ENCODE peak calls at places on chromosomes 1 and 21, in six cellular contexts. I is H9, J is neuronal stem cell, A is IMR-90, R is H1, W is trophoblast cell. Y is an unnamed sample.

GRCh38 chr21:42460391-42461184 is 35.4 kb downstream of the RSPH1 start:
- DNase-seq in I (peak), J (no peak), A (no peak), R (no peak), W (peak), Y (no peak)

GRCh38 chr1:43348809-43349593 is 9.8 kb upstream of the CDC20 start:
- DNase-seq in I (peak), J (peak), A (no peak), R (peak), W (peak), Y (peak)

GRCh38 chr1:110292327-110292741 is 46.8 kb upstream of the RBM15 start:
- DNase-seq in I (no peak), J (no peak), A (peak), R (no peak), W (no peak), Y (peak)

GRCh38 chr1:7250826-7251800 is 465.9 kb downstream of the CAMTA1 start:
- DNase-seq in I (no peak), J (no peak), A (no peak), R (no peak), W (no peak), Y (no peak)

GRCh38 chr1:203089651-203090045 is 3.8 kb upstream of the MYOG start:
- DNase-seq in I (peak), J (no peak), A (no peak), R (peak), W (no peak), Y (no peak)

GRCh38 chr1:54998677-54999076 is at the start of gene BSND:
- DNase-seq in I (no peak), J (no peak), A (no peak), R (no peak), W (no peak), Y (no peak)

GRCh38 chr1:221230605-221231004 is 351.4 kb downstream of the HLX start:
- DNase-seq in I (no peak), J (no peak), A (peak), R (no peak), W (no peak), Y (peak)

GRCh38 chr1:204344665-204345064 is 15.1 kb downstream of the PLEKHA6 start:
- DNase-seq in I (no peak), J (no peak), A (no peak), R (no peak), W (no peak), Y (no peak)

GRCh38 chr1:70333245-70333644 is 21.3 kb downstream of the ANKRD13C start:
- DNase-seq in I (no peak), J (no peak), A (no peak), R (no peak), W (no peak), Y (no peak)

GRCh38 chr1:64263335-64263734 is 59.9 kb downstream of the UBE2U start:
- DNase-seq in I (no peak), J (no peak), A (no peak), R (no peak), W (no peak), Y (no peak)

GRCh38 chr1:194447635-194448034 is 1261.2 kb upstream of the B3GALT2 start:
- DNase-seq in I (no peak), J (no peak), A (peak), R (no peak), W (no peak), Y (no peak)

GRCh38 chr21:42039470-42039901 is 29.3 kb upstream of the ZBTB21 start:
- DNase-seq in I (no peak), J (no peak), A (peak), R (no peak), W (peak), Y (peak)

GRCh38 chr1:156052862-156053769 is 482 bp downstream of the UBQLN4 start:
- DNase-seq in I (peak), J (peak), A (peak), R (peak), W (peak), Y (peak)

GRCh38 chr1:156870734-156871133 is 10.1 kb downstream of the NTRK1 start:
- DNase-seq in I (no peak), J (no peak), A (peak), R (no peak), W (no peak), Y (peak)

GRCh38 chr1:58047265-58047858 is 499.2 kb downstream of the OMA1 start:
- DNase-seq in I (no peak), J (no peak), A (no peak), R (peak), W (peak), Y (peak)

GRCh38 chr1:38578444-38578951 is 281.1 kb downstream of the RRAGC start:
- DNase-seq in I (peak), J (no peak), A (no peak), R (peak), W (no peak), Y (no peak)

GRCh38 chr1:118008011-118008410 is 78.5 kb downstream of the WDR3 start:
- DNase-seq in I (no peak), J (no peak), A (no peak), R (no peak), W (no peak), Y (no peak)

GRCh38 chr1:236751935-236752334 is 43.2 kb upstream of the MTR start:
- DNase-seq in I (no peak), J (no peak), A (no peak), R (no peak), W (no peak), Y (no peak)

GRCh38 chr1:11802973-11803885 is 2.5 kb downstream of the MTHFR start:
- DNase-seq in I (peak), J (peak), A (peak), R (peak), W (peak), Y (peak)

GRCh38 chr1:198627436-198628063 is 11.3 kb upstream of the PTPRC start:
- DNase-seq in I (no peak), J (no peak), A (no peak), R (no peak), W (no peak), Y (no peak)

GRCh38 chr21:45551316-45551715 is 9.1 kb upstream of the SLC19A1 start:
- DNase-seq in I (no peak), J (no peak), A (peak), R (no peak), W (peak), Y (peak)

GRCh38 chr1:180542530-180543171 is 16.1 kb upstream of the OVAAL start:
- DNase-seq in I (no peak), J (no peak), A (peak), R (no peak), W (no peak), Y (no peak)

GRCh38 chr21:45471229-45472052 is 66.5 kb downstream of the COL18A1 start:
- DNase-seq in I (no peak), J (no peak), A (peak), R (no peak), W (peak), Y (peak)

GRCh38 chr1:211632117-211632807 is 43.2 kb downstream of the NEK2 start:
- DNase-seq in I (no peak), J (no peak), A (no peak), R (no peak), W (no peak), Y (no peak)

GRCh38 chr1:93111065-93111464 is 32.0 kb downstream of the MTF2 start:
- DNase-seq in I (no peak), J (no peak), A (no peak), R (no peak), W (no peak), Y (no peak)

GRCh38 chr1:214416417-214417212 is 134.8 kb downstream of the PTPN14 start:
- DNase-seq in I (no peak), J (no peak), A (peak), R (no peak), W (no peak), Y (peak)

GRCh38 chr1:10935241-10935640 is 77.2 kb upstream of the TARDBP start:
- DNase-seq in I (no peak), J (no peak), A (no peak), R (no peak), W (peak), Y (no peak)

GRCh38 chr1:232767381-232768074 is 37.7 kb upstream of the MAP10 start:
- DNase-seq in I (no peak), J (no peak), A (peak), R (no peak), W (peak), Y (peak)

GRCh38 chr1:155002479-155003226 is at the start of gene ZBTB7B:
- DNase-seq in I (peak), J (no peak), A (no peak), R (no peak), W (peak), Y (peak)

GRCh38 chr1:49163041-49163440 is 386.4 kb upstream of the BEND5 start:
- DNase-seq in I (no peak), J (no peak), A (no peak), R (no peak), W (no peak), Y (no peak)

GRCh38 chr1:40140211-40140709 is 20.9 kb upstream of the RLF start:
- DNase-seq in I (no peak), J (no peak), A (peak), R (no peak), W (peak), Y (peak)

GRCh38 chr1:228968841-228969606 is 233.7 kb downstream of the RHOU start:
- DNase-seq in I (no peak), J (peak), A (no peak), R (no peak), W (no peak), Y (no peak)

GRCh38 chr1:35001743-35002142 is 16.6 kb upstream of the TMEM35B start:
- DNase-seq in I (no peak), J (no peak), A (peak), R (no peak), W (peak), Y (no peak)

GRCh38 chr21:38170283-38170682 is 86.5 kb upstream of the KCNJ15 start:
- DNase-seq in I (peak), J (no peak), A (peak), R (peak), W (peak), Y (peak)

GRCh38 chr1:199490804-199491527 is 536.5 kb upstream of the NR5A2 start:
- DNase-seq in I (no peak), J (no peak), A (peak), R (no peak), W (no peak), Y (no peak)

GRCh38 chr1:113763651-113764050 is 4.4 kb upstream of the PHTF1 start:
- DNase-seq in I (no peak), J (no peak), A (no peak), R (no peak), W (no peak), Y (no peak)

GRCh38 chr1:175471039-175471800 is 272.2 kb downstream of the TNR start:
- DNase-seq in I (no peak), J (no peak), A (no peak), R (no peak), W (peak), Y (peak)

GRCh38 chr1:158124034-158124433 is 56.7 kb upstream of the CD1D start:
- DNase-seq in I (no peak), J (no peak), A (peak), R (no peak), W (no peak), Y (no peak)

DNA sequence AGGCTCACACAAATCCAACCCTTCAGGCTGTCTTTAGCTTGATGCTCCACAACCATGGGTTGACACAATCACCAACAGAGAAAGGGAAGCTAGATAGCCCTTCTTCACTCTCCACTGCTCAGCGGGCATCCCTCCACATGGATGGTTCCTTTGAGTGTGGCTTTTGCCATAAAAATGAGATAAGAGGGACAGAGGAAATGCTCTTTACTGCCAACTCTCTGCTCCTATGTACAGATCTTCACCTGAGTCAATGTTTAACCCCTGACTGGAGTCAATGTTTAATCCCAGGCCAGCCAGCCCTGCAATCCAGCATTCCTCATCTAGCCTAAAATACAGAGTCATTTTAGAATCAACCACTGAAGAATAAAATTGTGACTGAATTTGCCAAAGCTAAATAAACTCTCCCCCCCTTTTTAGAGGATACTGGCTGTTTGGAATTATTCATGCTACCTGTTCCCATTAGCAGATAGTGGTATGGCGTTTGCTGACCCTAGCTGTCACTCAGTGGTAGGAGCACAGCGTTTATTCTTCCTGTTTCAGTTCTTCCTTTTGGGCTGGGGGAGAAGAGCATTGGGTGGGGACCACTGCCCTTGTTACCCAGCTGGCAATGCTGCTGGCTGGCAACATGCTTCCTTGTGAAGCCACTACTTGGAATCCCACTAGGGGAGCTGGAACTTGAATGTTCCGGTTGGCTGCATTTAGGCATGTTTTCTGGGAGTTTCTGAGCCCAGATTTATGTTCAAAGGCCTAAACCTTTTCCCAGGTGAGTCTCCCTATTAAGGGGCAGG is 5.2 kb upstream of the PIGR start:
- DNase-seq in I (no peak), J (no peak), A (no peak), R (no peak), W (no peak), Y (no peak)
- H4K91ac ChIP-seq in I (no peak), J (no peak), A (no peak), R (no peak), W (no peak), Y (no peak)

GRCh38 chr21:25507522-25507921 is 99.8 kb downstream of the MRPL39 start:
- DNase-seq in I (no peak), J (no peak), A (peak), R (no peak), W (no peak), Y (no peak)

GRCh38 chr21:25508364-25508763 is 98.9 kb downstream of the MRPL39 start:
- DNase-seq in I (no peak), J (no peak), A (peak), R (no peak), W (no peak), Y (no peak)

GRCh38 chr21:25503981-25504380 is 103.3 kb downstream of the MRPL39 start:
- DNase-seq in I (no peak), J (no peak), A (no peak), R (no peak), W (no peak), Y (no peak)

GRCh38 chr21:25506268-25506667 is 101.0 kb downstream of the MRPL39 start:
- DNase-seq in I (no peak), J (no peak), A (no peak), R (no peak), W (no peak), Y (no peak)

DNA sequence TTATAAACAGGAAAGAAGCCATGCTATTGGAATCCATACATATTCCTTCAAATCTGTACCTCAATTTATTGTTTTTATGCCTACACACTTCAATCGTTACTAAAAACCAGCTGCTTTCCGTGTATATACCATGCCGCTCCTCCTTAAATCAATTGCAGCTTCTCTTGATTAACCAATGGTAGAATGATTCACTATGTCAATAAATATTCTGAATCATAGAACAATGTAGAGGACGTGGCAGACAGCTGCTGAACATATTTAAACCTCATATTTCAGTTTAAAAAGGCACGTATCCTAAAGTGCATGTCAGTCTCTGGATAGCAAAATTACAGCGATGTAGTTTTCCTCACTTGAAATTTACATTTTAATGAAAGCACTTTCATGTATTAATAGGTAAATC is 100.4 kb downstream of the MRPL39 start:
- DNase-seq in I (no peak), J (no peak), A (peak), R (no peak), W (no peak), Y (no peak)
- H4K91ac ChIP-seq in I (no peak), J (no peak), A (no peak), R (no peak), W (no peak), Y (no peak)

GRCh38 chr1:151919246-151919645 is 9.9 kb upstream of the THEM4 start:
- DNase-seq in I (no peak), J (no peak), A (no peak), R (no peak), W (no peak), Y (no peak)

GRCh38 chr1:151920147-151920546 is 10.8 kb upstream of the THEM4 start:
- DNase-seq in I (no peak), J (no peak), A (no peak), R (no peak), W (no peak), Y (no peak)

GRCh38 chr1:151918819-151919218 is 9.5 kb upstream of the THEM4 start:
- DNase-seq in I (no peak), J (no peak), A (no peak), R (no peak), W (no peak), Y (no peak)

GRCh38 chr1:151924691-151925587 is 15.6 kb upstream of the THEM4 start:
- DNase-seq in I (no peak), J (no peak), A (no peak), R (no peak), W (peak), Y (no peak)

GRCh38 chr1:151923422-151923821 is 14.1 kb upstream of the THEM4 start:
- DNase-seq in I (no peak), J (no peak), A (no peak), R (no peak), W (no peak), Y (no peak)
- H4K91ac ChIP-seq in I (no peak), J (no peak), A (no peak), R (no peak), W (no peak), Y (no peak)

GRCh38 chr1:227913969-227914791 is 33.6 kb downstream of the WNT9A start:
- DNase-seq in I (no peak), J (peak), A (no peak), R (no peak), W (no peak), Y (no peak)

GRCh38 chr1:227916655-227917054 is 31.1 kb downstream of the WNT9A start:
- DNase-seq in I (no peak), J (no peak), A (no peak), R (no peak), W (no peak), Y (no peak)

GRCh38 chr1:227913446-227913968 is 34.2 kb downstream of the WNT9A start:
- DNase-seq in I (no peak), J (no peak), A (no peak), R (no peak), W (no peak), Y (no peak)

GRCh38 chr1:227915564-227916553 is 31.9 kb downstream of the WNT9A start:
- DNase-seq in I (peak), J (no peak), A (no peak), R (no peak), W (no peak), Y (no peak)

DNA sequence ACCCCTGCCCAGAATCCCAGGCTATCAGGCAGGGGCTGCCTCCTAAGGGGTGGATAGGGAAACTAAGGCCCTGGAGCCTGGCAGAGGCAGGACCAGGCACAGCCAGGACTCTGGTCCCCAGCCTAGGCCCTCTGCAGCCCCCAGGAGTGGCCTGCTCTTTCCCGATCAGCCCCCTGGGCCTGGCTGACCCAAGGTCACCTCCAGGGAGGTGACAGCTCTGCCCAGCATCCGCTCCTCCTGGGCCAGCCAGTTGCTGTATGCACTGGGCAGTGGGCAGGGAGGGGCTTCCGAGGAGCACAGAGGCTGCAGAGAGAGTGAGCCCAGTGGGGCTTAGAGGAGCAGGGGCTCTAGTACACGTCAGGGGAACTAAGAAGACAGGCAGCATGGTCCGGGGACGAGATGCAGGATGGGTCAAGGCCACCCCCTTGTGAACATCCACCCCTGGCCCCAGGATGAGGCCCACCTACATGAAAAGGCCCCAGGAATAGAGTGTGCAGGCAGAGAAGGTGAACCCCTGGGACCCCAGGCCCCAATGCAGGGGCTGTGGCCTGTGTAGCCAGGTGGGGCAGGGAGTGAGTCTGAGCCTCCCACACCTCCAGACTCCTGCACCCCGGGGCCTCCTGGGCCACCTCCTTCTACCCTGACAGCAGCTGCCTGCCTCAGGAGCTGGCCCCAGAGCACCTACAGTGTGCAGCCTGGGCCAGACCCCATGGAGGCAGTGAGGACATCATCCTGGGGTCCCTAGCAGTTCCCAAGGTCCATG is 32.8 kb downstream of the WNT9A start:
- DNase-seq in I (no peak), J (no peak), A (no peak), R (no peak), W (no peak), Y (no peak)
- H4K91ac ChIP-seq in I (no peak), J (peak), A (no peak), R (peak), W (peak), Y (no peak)

DNA sequence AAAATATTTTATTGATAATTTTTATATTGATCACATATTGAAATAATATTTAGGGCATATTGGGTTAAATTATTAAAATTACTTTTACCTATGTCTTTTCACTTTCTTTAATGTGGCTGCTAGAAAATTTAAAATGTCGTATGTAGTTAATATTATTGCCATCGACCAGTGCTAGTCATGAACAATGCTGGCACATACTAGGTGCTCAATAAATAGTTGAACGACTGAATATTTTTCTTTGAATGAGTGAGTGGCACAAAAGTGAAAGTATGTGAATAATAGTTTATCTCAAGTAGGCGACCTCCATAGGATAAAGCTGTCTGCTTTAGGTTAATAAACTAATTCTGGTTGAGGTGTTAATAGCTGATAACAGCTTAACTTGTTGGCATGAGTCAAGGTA is 150.8 kb upstream of the FGGY start:
- DNase-seq in I (no peak), J (no peak), A (no peak), R (no peak), W (no peak), Y (no peak)
- H4K91ac ChIP-seq in I (no peak), J (no peak), A (peak), R (no peak), W (no peak), Y (no peak)

Y was measured in mesenchymal stem cell.